ENCODE peak calls at places on chromosomes 3 and 15, in seven cellular contexts. O, C, Y, M, K, J and D are unnamed samples.

GRCh38 chr3:170054204-170054603 is 16.4 kb downstream of the GPR160 start:
- DNase-seq in O (peak; percentile 26), C (peak; percentile 24), Y (no peak), M (no peak), K (no peak), J (no peak), D (no peak)

GRCh38 chr15:38992541-38993334 is 428.1 kb upstream of the RASGRP1 start:
- DNase-seq in O (peak; percentile 53), C (no peak), Y (no peak), M (peak; percentile 36), K (no peak), J (no peak), D (no peak)

GRCh38 chr3:50430950-50431435 is 71.7 kb upstream of the TMEM115 start:
- DNase-seq in O (no peak), C (no peak), Y (no peak), M (no peak), K (no peak), J (no peak), D (no peak)

GRCh38 chr3:173395073-173395411 is 2.5 kb upstream of the NLGN1 start:
- DNase-seq in O (no peak), C (no peak), Y (peak; percentile 74), M (no peak), K (peak; percentile 46), J (no peak), D (no peak)

GRCh38 chr3:7166460-7166859 is 305.5 kb downstream of the GRM7 start:
- DNase-seq in O (no peak), C (no peak), Y (no peak), M (no peak), K (no peak), J (no peak), D (no peak)

GRCh38 chr3:59641169-59641914 is 591.5 kb upstream of the CFAP20DC start:
- DNase-seq in O (peak; percentile 31), C (no peak), Y (no peak), M (no peak), K (no peak), J (no peak), D (no peak)

GRCh38 chr15:67735896-67736295 is 89.4 kb upstream of the SKOR1 start:
- DNase-seq in O (no peak), C (no peak), Y (no peak), M (no peak), K (no peak), J (no peak), D (no peak)

GRCh38 chr3:183161552-183162345 is 785 bp downstream of the LAMP3 start:
- DNase-seq in O (peak; percentile 54), C (no peak), Y (no peak), M (no peak), K (no peak), J (no peak), D (peak; percentile 80)

GRCh38 chr15:52683585-52683984 is 4.4 kb upstream of the ATOSA start:
- DNase-seq in O (no peak), C (no peak), Y (no peak), M (no peak), K (no peak), J (no peak), D (no peak)

GRCh38 chr3:25033407-25034029 is 394.5 kb upstream of the RARB start:
- DNase-seq in O (peak; percentile 69), C (peak; percentile 77), Y (peak; percentile 22), M (peak; percentile 65), K (peak; percentile 9), J (peak; percentile 16), D (no peak)

GRCh38 chr3:65647369-65647768 is 391.3 kb downstream of the MAGI1 start:
- DNase-seq in O (no peak), C (no peak), Y (no peak), M (no peak), K (no peak), J (no peak), D (no peak)

GRCh38 chr3:126606021-126606420 is 47.3 kb upstream of the C3orf22 start:
- DNase-seq in O (no peak), C (no peak), Y (no peak), M (no peak), K (no peak), J (no peak), D (no peak)

GRCh38 chr3:147472846-147473245 is 63.7 kb downstream of the ZIC1 start:
- DNase-seq in O (no peak), C (no peak), Y (no peak), M (no peak), K (no peak), J (no peak), D (no peak)

GRCh38 chr3:184259396-184259877 is 1.9 kb downstream of the CAMK2N2 start:
- DNase-seq in O (no peak), C (no peak), Y (no peak), M (no peak), K (no peak), J (no peak), D (no peak)

GRCh38 chr3:156037356-156037755 is 83.0 kb upstream of the KCNAB1 start:
- DNase-seq in O (no peak), C (no peak), Y (no peak), M (no peak), K (no peak), J (no peak), D (no peak)

GRCh38 chr3:170098753-170099152 is 61.0 kb downstream of the GPR160 start:
- DNase-seq in O (no peak), C (no peak), Y (no peak), M (peak; percentile 5), K (no peak), J (no peak), D (no peak)

GRCh38 chr3:104126463-104126862 is 1240.2 kb upstream of the ALCAM start:
- DNase-seq in O (no peak), C (no peak), Y (no peak), M (no peak), K (no peak), J (no peak), D (no peak)

GRCh38 chr3:195467641-195468390 is 25.0 kb upstream of the ACAP2 start:
- DNase-seq in O (no peak), C (no peak), Y (peak; percentile 31), M (peak; percentile 88), K (no peak), J (no peak), D (no peak)

GRCh38 chr3:193732391-193732790 is 139.4 kb downstream of the OPA1 start:
- DNase-seq in O (peak; percentile 66), C (no peak), Y (peak; percentile 70), M (peak; percentile 75), K (peak; percentile 76), J (no peak), D (no peak)

GRCh38 chr3:23756206-23756840 is 49.4 kb upstream of the UBE2E1 start:
- DNase-seq in O (no peak), C (no peak), Y (no peak), M (no peak), K (no peak), J (no peak), D (no peak)

GRCh38 chr3:119697394-119697793 is 5.4 kb upstream of the CFAP91 start:
- DNase-seq in O (no peak), C (no peak), Y (no peak), M (no peak), K (no peak), J (no peak), D (peak; percentile 67)

GRCh38 chr3:12049675-12050074 is 45.5 kb downstream of the SYN2 start:
- DNase-seq in O (peak; percentile 28), C (peak; percentile 13), Y (peak; percentile 19), M (peak; percentile 7), K (peak; percentile 12), J (no peak), D (no peak)

GRCh38 chr3:88986834-88987233 is 120.6 kb upstream of the EPHA3 start:
- DNase-seq in O (peak; percentile 1), C (no peak), Y (no peak), M (peak; percentile 48), K (no peak), J (no peak), D (no peak)

GRCh38 chr15:83475551-83475950 is 28.4 kb downstream of the SH3GL3 start:
- DNase-seq in O (peak; percentile 15), C (no peak), Y (peak; percentile 51), M (peak; percentile 65), K (peak; percentile 32), J (no peak), D (no peak)

GRCh38 chr3:184239710-184240109 is 9.1 kb downstream of the ALG3 start:
- DNase-seq in O (no peak), C (no peak), Y (no peak), M (no peak), K (no peak), J (no peak), D (no peak)

GRCh38 chr3:43765417-43766030 is 74.8 kb downstream of the ABHD5 start:
- DNase-seq in O (peak; percentile 68), C (no peak), Y (no peak), M (peak; percentile 79), K (no peak), J (no peak), D (no peak)

GRCh38 chr3:126346466-126346865 is 10.7 kb downstream of the KLF15 start:
- DNase-seq in O (no peak), C (no peak), Y (no peak), M (no peak), K (no peak), J (no peak), D (no peak)